ENCODE peak calls at places on chromosome X, in nine cellular contexts. S is CD4-positive, alpha-beta memory T cell; H is left ventricle myocardium inferior; F is AG09309; V is HL-60; O is cardiac muscle cell; N is Peyer's patch; J is mucosa of descending colon; Z is GM23248. K is an unnamed sample.

GRCh38 chrX:130144509-130144908 is 21.1 kb downstream of the AIFM1 start:
- DNase-seq in O (peak), S (no peak), N (no peak), J (no peak), F (no peak), H (no peak), V (no peak), Z (peak), K (no peak)

GRCh38 chrX:74262472-74263209 is 41.3 kb upstream of the ZCCHC13 start:
- DNase-seq in F (no peak), S (no peak), N (no peak), Z (no peak), J (no peak), O (no peak), V (no peak), H (no peak), K (no peak)

GRCh38 chrX:15789979-15790765 is at the start of gene ZRSR2:
- DNase-seq in V (peak), F (no peak), H (peak), O (peak), S (peak), J (peak), N (peak), Z (peak), K (peak)

GRCh38 chrX:56986138-56986537 is 9.2 kb downstream of the SPIN3 start:
- DNase-seq in F (no peak), Z (no peak), H (no peak), O (no peak), S (no peak), N (no peak), J (no peak), V (no peak), K (no peak)

GRCh38 chrX:46574941-46575381 is 1.4 kb downstream of the CHST7 start:
- DNase-seq in N (no peak), O (peak), S (peak), Z (peak), V (peak), J (peak), F (no peak), H (peak), K (no peak)

GRCh38 chrX:139332441-139332840 is 198.1 kb upstream of the F9 start:
- DNase-seq in F (no peak), O (no peak), V (no peak), S (no peak), H (no peak), Z (no peak), J (no peak), N (no peak), K (no peak)

GRCh38 chrX:45801554-45801953 is 600.9 kb upstream of the DIPK2B start:
- DNase-seq in Z (peak), N (no peak), F (no peak), S (peak), V (peak), H (no peak), J (no peak), O (peak), K (no peak)

GRCh38 chrX:132031867-132032266 is 8.8 kb downstream of the STK26 start:
- DNase-seq in Z (no peak), H (no peak), N (no peak), J (no peak), S (no peak), V (no peak), F (no peak), O (no peak), K (no peak)

GRCh38 chrX:76148011-76148665 is 24.7 kb upstream of the PBDC1 start:
- DNase-seq in S (no peak), H (no peak), N (no peak), Z (peak), O (peak), F (no peak), V (peak), J (peak), K (no peak)

GRCh38 chrX:113001836-113002235 is 161.2 kb upstream of the AMOT start:
- DNase-seq in S (no peak), H (no peak), O (no peak), Z (peak), V (no peak), F (no peak), N (no peak), J (no peak), K (no peak)

GRCh38 chrX:68571292-68572256 is 72.7 kb downstream of the YIPF6 start:
- DNase-seq in Z (peak), H (no peak), F (peak), N (no peak), J (no peak), V (no peak), S (no peak), O (peak), K (peak)

GRCh38 chrX:69415698-69416097 is 88.4 kb upstream of the NALF2 start:
- DNase-seq in J (no peak), S (no peak), F (no peak), H (no peak), N (no peak), Z (no peak), V (no peak), O (no peak), K (no peak)

GRCh38 chrX:3788494-3789233 is 75.2 kb upstream of the PRKX start:
- DNase-seq in H (no peak), N (no peak), Z (no peak), S (peak), O (no peak), V (no peak), F (no peak), J (no peak), K (no peak)

DNA sequence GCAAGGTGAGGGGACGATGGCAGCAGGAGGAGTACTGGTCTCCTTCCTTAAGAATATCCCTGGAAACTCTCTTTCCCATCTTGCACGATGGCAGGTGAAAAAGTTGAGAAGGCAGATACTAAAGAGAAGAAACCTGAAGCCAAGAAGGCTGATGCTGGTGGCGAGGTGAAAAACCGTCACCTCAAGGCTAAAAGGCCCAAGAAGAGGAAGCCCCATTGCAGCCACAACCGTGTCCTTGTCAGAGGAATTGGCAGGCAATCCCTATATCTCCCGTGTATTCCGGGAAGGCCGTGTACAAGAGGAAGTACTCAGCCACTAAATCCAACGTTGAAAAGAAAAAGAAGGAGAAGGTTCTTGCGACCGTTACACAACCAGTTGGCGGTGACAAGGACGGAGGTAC is 40.0 kb downstream of the CRLF2 start:
- DNase-seq in H (no peak), Z (no peak), J (no peak), O (no peak), N (no peak), S (no peak), V (peak), F (no peak), K (no peak)
- H3K4me3 ChIP-seq in H (no peak), Z (no peak), J (no peak), O (no peak), N (no peak), S (no peak), V (no peak), F (no peak), K (no peak)

DNA sequence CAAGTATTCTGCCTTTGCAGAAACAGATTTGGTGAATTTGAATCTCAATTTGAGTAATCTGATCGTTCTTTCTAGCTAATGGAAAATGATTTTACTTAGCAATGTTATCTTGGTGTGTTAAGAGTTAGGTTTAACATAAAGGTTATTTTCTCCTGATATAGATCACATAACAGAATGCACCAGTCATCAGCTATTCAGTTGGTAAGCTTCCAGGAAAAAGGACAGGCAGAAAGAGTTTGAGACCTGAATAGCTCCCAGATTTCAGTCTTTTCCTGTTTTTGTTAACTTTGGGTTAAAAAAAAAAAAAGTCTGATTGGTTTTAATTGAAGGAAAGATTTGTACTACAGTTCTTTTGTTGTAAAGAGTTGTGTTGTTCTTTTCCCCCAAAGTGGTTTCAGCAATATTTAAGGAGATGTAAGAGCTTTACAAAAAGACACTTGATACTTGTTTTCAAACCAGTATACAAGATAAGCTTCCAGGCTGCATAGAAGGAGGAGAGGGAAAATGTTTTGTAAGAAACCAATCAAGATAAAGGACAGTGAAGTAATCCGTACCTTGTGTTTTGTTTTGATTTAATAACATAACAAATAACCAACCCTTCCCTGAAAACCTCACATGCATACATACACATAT is 15.3 kb downstream of the PLP1 start:
- DNase-seq in O (peak), Z (peak), F (no peak), S (no peak), H (no peak), J (no peak), V (no peak), N (no peak), K (no peak)
- H3K4me3 ChIP-seq in O (no peak), Z (no peak), F (no peak), S (no peak), H (no peak), J (no peak), V (no peak), N (no peak), K (no peak)

DNA sequence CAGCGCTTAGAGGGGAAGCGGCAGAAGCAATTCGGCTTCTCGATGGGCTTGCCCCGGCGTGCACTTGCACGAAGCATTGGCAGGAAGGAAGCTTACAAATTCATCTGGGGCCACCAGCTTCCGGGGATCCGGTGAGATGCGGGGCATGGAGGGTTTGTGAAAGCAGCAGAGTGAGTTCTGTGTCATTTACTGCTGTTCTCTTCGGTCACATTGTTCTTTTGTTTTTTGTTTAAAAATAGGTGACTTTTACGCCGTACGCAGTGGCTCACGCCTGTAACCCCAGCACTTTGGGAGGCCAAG is 47.0 kb downstream of the ASMT start:
- DNase-seq in N (no peak), S (no peak), H (no peak), J (no peak), V (no peak), Z (no peak), O (no peak), F (no peak), K (no peak)
- H3K4me3 ChIP-seq in N (no peak), S (peak), H (no peak), J (no peak), V (peak), Z (no peak), O (no peak), F (no peak), K (no peak)

GRCh38 chrX:23919706-23920320 is 12.0 kb downstream of the CXorf58 start:
- DNase-seq in O (peak), F (no peak), H (no peak), Z (no peak), V (no peak), J (peak), S (no peak), N (no peak), K (no peak)
- H3K4me3 ChIP-seq in O (no peak), F (no peak), H (no peak), Z (no peak), V (no peak), J (no peak), S (no peak), N (no peak), K (no peak)

GRCh38 chrX:30995060-30995700 is 76.7 kb downstream of the FTHL17 start:
- DNase-seq in F (no peak), V (no peak), S (peak), J (no peak), N (no peak), Z (no peak), H (no peak), O (no peak), K (no peak)
- H3K4me3 ChIP-seq in F (no peak), V (no peak), S (no peak), J (no peak), N (no peak), Z (no peak), H (no peak), O (no peak), K (no peak)

DNA sequence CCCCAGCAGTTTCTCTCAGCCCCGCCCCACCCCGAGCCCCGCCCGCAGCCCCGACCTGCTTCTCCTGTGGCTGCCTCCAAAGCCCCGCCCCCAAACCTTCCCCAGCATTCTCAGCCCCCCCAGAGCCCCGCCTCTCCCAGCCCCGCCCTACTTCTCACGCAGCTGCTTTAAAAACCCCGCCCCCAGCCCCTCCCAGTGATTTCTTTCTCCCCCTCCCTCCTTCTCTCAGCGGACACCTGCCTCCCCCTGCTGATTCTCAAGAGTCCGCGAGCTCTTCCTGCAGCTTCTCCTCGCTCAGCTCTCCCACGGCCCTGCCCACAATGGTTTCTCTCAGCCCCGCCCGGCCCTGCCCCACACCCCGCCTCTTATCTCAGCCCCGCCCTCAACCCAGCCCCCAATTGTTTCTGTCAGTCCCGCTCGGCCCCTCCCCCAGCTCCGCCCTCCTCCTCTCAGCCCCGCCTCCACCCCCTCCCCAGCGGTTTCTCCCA is 635 bp upstream of the EOLA1 start:
- DNase-seq in Z (peak), H (peak), J (peak), S (peak), N (peak), V (peak), F (peak), O (peak), K (peak)
- H3K4me3 ChIP-seq in Z (peak), H (peak), J (peak), S (peak), N (peak), V (peak), F (peak), O (peak), K (peak)

DNA sequence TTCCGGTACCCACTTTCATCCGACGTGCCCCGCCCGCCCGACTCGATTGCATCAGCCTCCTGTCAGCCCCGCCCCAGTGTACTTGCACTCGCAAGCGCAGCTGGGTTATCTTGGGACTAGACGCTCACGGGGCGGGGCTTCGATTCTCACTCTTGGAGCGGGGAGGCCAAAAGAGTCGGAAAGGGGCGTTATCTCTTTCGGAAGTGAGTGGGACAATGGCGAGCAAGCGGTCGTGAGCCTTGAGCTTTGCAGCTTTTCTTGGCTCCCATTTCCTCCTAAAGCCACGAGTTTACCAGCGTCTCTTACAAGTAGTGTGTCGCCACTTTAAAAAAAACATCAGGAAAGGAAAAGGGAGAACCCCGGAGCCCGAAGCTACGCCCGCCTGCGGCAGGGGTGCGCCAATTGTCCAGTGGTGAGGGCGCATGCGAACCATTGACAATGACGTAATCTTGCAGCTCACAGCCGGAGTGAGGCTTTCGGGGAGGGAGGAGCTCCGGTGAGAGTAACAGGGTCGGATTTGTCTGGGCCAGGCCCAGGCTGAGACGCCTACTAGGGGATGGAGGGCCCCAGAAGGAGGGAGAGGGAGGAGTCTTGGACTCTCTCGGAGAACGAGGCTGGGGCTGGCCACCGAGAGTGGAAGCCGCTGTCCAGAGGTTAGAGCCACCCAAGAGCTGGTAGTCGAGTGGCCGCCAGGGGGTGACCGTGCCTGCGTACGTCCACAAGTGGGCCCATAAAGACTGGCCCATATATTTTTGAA is 109.5 kb downstream of the GNL3L start:
- DNase-seq in H (peak), F (peak), N (peak), Z (peak), V (peak), S (peak), O (peak), J (peak), K (peak)
- H3K4me3 ChIP-seq in H (peak), F (peak), N (peak), Z (peak), V (peak), S (peak), O (peak), J (peak), K (peak)

GRCh38 chrX:49956313-49956712 is 33.9 kb downstream of the CLCN5 start:
- DNase-seq in V (no peak), F (no peak), H (no peak), N (no peak), J (no peak), O (no peak), Z (no peak), S (no peak), K (no peak)

GRCh38 chrX:49958727-49959126 is 36.3 kb downstream of the CLCN5 start:
- DNase-seq in J (no peak), N (no peak), O (no peak), S (no peak), F (no peak), H (no peak), V (no peak), Z (no peak), K (no peak)

GRCh38 chrX:49959602-49960001 is 37.2 kb downstream of the CLCN5 start:
- DNase-seq in F (no peak), O (no peak), Z (no peak), V (no peak), J (no peak), S (no peak), H (no peak), N (no peak), K (no peak)

GRCh38 chrX:49960061-49960460 is 37.7 kb downstream of the CLCN5 start:
- DNase-seq in N (no peak), Z (no peak), F (no peak), S (no peak), O (no peak), H (no peak), V (no peak), J (no peak), K (peak)
- H3K4me3 ChIP-seq in N (no peak), Z (no peak), F (no peak), S (no peak), O (no peak), H (no peak), V (no peak), J (no peak), K (no peak)

GRCh38 chrX:84363054-84363453 is 139.2 kb downstream of the HDX start:
- DNase-seq in J (no peak), Z (peak), H (no peak), O (peak), S (no peak), F (no peak), V (no peak), N (no peak), K (no peak)

GRCh38 chrX:84362184-84362838 is 139.9 kb downstream of the HDX start:
- DNase-seq in F (no peak), N (no peak), O (peak), V (no peak), H (no peak), J (no peak), S (no peak), Z (peak), K (peak)

DNA sequence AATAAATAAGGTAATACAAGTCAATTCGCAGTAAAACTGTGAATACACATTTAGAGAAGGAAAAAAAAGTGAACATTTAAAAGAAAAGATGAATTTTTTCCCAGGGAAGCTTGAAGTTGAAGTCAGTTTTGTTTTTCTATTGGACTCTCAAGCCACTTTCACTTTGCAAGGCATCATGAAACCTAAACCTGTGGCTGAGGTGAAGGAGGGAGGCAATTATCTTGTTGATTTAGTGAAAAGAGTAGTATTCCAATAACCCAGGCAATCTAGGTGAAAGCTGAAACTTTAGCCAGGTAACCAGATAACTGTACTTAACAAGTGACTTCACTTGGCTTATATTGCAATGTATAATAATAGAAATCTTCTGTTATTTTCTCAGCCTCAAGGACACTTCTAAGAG is 138.6 kb downstream of the HDX start:
- DNase-seq in V (no peak), F (no peak), J (no peak), O (no peak), S (no peak), N (no peak), H (no peak), Z (peak), K (no peak)
- H3K4me3 ChIP-seq in V (no peak), F (no peak), J (no peak), O (no peak), S (no peak), N (no peak), H (no peak), Z (peak), K (no peak)

GRCh38 chrX:20116575-20117240 is at the start of gene MAP7D2:
- DNase-seq in N (no peak), O (no peak), Z (peak), S (no peak), J (no peak), V (peak), H (no peak), F (no peak), K (no peak)
- H3K4me3 ChIP-seq in N (no peak), O (peak), Z (peak), S (no peak), J (no peak), V (peak), H (peak), F (peak), K (peak)

K was measured in skeletal muscle cell.